ENCODE peak calls at places on chromosome 13, in five cellular contexts. J is B cell; B is CD4-positive, alpha-beta T cell; L is Calu3; C is HFF-Myc. G is an unnamed sample.

GRCh38 chr13:66424417-66424816 is 805.7 kb downstream of the PCDH9 start:
- DNase-seq in J (no peak), B (no peak), L (no peak), C (no peak), G (no peak)

GRCh38 chr13:26656919-26657318 is 99.4 kb downstream of the WASF3 start:
- DNase-seq in J (no peak), B (no peak), L (no peak), C (no peak), G (no peak)

GRCh38 chr13:50942630-50943311 is 33.2 kb downstream of the RNASEH2B start:
- DNase-seq in J (no peak), B (no peak), L (no peak), C (no peak), G (no peak)

GRCh38 chr13:77053192-77053591 is 26.2 kb upstream of the FBXL3 start:
- DNase-seq in J (no peak), B (no peak), L (no peak), C (no peak), G (no peak)

GRCh38 chr13:110915874-110916670 is 1.2 kb upstream of the ANKRD10 start:
- DNase-seq in J (no peak), B (no peak), L (no peak), C (no peak), G (no peak)

GRCh38 chr13:77374786-77375185 is 47.9 kb upstream of the MYCBP2 start:
- DNase-seq in J (no peak), B (no peak), L (no peak), C (no peak), G (no peak)

GRCh38 chr13:84831666-84832657 is 949.7 kb upstream of the SLITRK1 start:
- DNase-seq in J (no peak), B (no peak), L (no peak), C (no peak), G (no peak)

GRCh38 chr13:59873309-59873708 is 290.4 kb downstream of the DIAPH3 start:
- DNase-seq in J (no peak), B (no peak), L (no peak), C (no peak), G (no peak)

GRCh38 chr13:114078501-114079451 is 53.6 kb downstream of the RASA3 start:
- DNase-seq in J (no peak), B (no peak), L (no peak), C (peak; percentile 51), G (no peak)

GRCh38 chr13:32903720-32904119 is 112.5 kb upstream of the KL start:
- DNase-seq in J (no peak), B (no peak), L (no peak), C (no peak), G (no peak)

GRCh38 chr13:114118763-114119123 is 13.7 kb downstream of the RASA3 start:
- DNase-seq in J (no peak), B (no peak), L (peak; percentile 6), C (no peak), G (no peak)

GRCh38 chr13:101529419-101529818 is 76.9 kb downstream of the ITGBL1 start:
- DNase-seq in J (no peak), B (no peak), L (no peak), C (no peak), G (no peak)

GRCh38 chr13:59790626-59791025 is 373.1 kb downstream of the DIAPH3 start:
- DNase-seq in J (no peak), B (no peak), L (no peak), C (no peak), G (no peak)

GRCh38 chr13:58949646-58950045 is 1214.1 kb downstream of the DIAPH3 start:
- DNase-seq in J (no peak), B (no peak), L (no peak), C (no peak), G (no peak)

GRCh38 chr13:81382236-81382635 is 1041.3 kb upstream of the SPRY2 start:
- DNase-seq in J (no peak), B (no peak), L (no peak), C (no peak), G (no peak)

GRCh38 chr13:74586839-74587238 is 452.6 kb upstream of the KLF12 start:
- DNase-seq in J (no peak), B (no peak), L (no peak), C (no peak), G (no peak)

GRCh38 chr13:95235944-95236343 is 65.3 kb downstream of the ABCC4 start:
- DNase-seq in J (no peak), B (no peak), L (no peak), C (no peak), G (no peak)

GRCh38 chr13:51315658-51316057 is 23.8 kb upstream of the SERPINE3 start:
- DNase-seq in J (no peak), B (no peak), L (no peak), C (no peak), G (no peak)

GRCh38 chr13:32587774-32588165 is 1.5 kb downstream of the PDS5B start:
- DNase-seq in J (no peak), B (no peak), L (no peak), C (no peak), G (no peak)

GRCh38 chr13:110278859-110279258 is 28.1 kb downstream of the COL4A1 start:
- DNase-seq in J (no peak), B (no peak), L (no peak), C (no peak), G (no peak)

GRCh38 chr13:41178040-41178439 is 16.3 kb downstream of the KBTBD7 start:
- DNase-seq in J (no peak), B (no peak), L (no peak), C (no peak), G (no peak)

GRCh38 chr13:44108345-44108858 is 228.7 kb downstream of the LACC1 start:
- DNase-seq in J (no peak), B (no peak), L (peak; percentile 46), C (no peak), G (no peak)

GRCh38 chr13:94968040-94968756 is 255.9 kb upstream of the SOX21 start:
- DNase-seq in J (no peak), B (no peak), L (no peak), C (no peak), G (peak; percentile 47)

GRCh38 chr13:101523732-101524131 is 71.3 kb downstream of the ITGBL1 start:
- DNase-seq in J (no peak), B (no peak), L (no peak), C (peak; percentile 37), G (no peak)

GRCh38 chr13:74438911-74439310 is 304.7 kb upstream of the KLF12 start:
- DNase-seq in J (no peak), B (no peak), L (no peak), C (no peak), G (no peak)

GRCh38 chr13:20713751-20714150 is 10.3 kb downstream of the IL17D start:
- DNase-seq in J (no peak), B (no peak), L (no peak), C (no peak), G (no peak)

GRCh38 chr13:24659239-24659638 is 21.0 kb upstream of the ATP12A start:
- DNase-seq in J (no peak), B (no peak), L (no peak), C (no peak), G (no peak)

GRCh38 chr13:58573742-58574141 is 942.2 kb downstream of the PCDH17 start:
- DNase-seq in J (no peak), B (no peak), L (no peak), C (no peak), G (no peak)

GRCh38 chr13:97133955-97134354 is 88.2 kb upstream of the MBNL2 start:
- DNase-seq in J (no peak), B (no peak), L (no peak), C (no peak), G (no peak)

GRCh38 chr13:93861818-93862217 is 617.7 kb downstream of the DCT start:
- DNase-seq in J (no peak), B (no peak), L (no peak), C (no peak), G (no peak)

GRCh38 chr13:52665325-52665724 is 12.7 kb downstream of the SUGT1 start:
- DNase-seq in J (no peak), B (no peak), L (no peak), C (peak; percentile 7), G (no peak)
- TF ChIP-seq CTCF in J (peak; percentile 67), B (peak; percentile 61), L (peak; percentile 8), C (peak; percentile 29), G (peak; percentile 68)

DNA sequence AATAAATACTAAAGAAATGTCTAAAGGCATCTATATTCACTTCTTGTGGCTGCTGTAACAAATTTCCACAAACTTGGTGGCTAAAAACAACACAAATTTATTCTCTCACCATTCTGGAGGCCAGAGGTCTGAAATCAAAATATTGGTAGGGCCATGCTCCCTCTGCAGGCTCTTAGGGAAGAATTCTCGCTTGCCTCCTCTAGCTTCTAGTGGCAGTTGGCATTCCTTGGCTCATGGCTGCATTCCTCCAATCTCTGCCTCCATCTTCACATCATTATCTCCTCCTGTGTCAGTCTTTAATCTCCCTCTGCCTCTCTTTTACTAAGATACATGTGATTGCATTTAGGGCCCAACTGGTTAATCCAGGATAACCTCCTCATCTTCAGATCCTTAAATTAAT is 54.1 kb upstream of the RFXAP start:
- DNase-seq in J (no peak), B (no peak), L (no peak), C (no peak), G (no peak)
- TF ChIP-seq CTCF in J (no peak), B (no peak), L (no peak), C (no peak), G (no peak)

GRCh38 chr13:72221276-72221962 is 354.4 kb upstream of the DACH1 start:
- DNase-seq in J (no peak), B (no peak), L (peak; percentile 20), C (no peak), G (peak; percentile 12)
- TF ChIP-seq CTCF in J (no peak), B (no peak), L (no peak), C (peak; percentile 72), G (peak; percentile 68)

GRCh38 chr13:112614835-112615234 is 26.9 kb upstream of the TUBGCP3 start:
- DNase-seq in J (no peak), B (no peak), L (no peak), C (no peak), G (no peak)

GRCh38 chr13:112615391-112615790 is 27.4 kb upstream of the TUBGCP3 start:
- DNase-seq in J (no peak), B (no peak), L (no peak), C (no peak), G (no peak)

GRCh38 chr13:112618501-112618900 is 30.5 kb upstream of the TUBGCP3 start:
- DNase-seq in J (no peak), B (no peak), L (no peak), C (no peak), G (no peak)

GRCh38 chr13:112617754-112618375 is 29.9 kb upstream of the TUBGCP3 start:
- DNase-seq in J (no peak), B (no peak), L (no peak), C (no peak), G (no peak)

DNA sequence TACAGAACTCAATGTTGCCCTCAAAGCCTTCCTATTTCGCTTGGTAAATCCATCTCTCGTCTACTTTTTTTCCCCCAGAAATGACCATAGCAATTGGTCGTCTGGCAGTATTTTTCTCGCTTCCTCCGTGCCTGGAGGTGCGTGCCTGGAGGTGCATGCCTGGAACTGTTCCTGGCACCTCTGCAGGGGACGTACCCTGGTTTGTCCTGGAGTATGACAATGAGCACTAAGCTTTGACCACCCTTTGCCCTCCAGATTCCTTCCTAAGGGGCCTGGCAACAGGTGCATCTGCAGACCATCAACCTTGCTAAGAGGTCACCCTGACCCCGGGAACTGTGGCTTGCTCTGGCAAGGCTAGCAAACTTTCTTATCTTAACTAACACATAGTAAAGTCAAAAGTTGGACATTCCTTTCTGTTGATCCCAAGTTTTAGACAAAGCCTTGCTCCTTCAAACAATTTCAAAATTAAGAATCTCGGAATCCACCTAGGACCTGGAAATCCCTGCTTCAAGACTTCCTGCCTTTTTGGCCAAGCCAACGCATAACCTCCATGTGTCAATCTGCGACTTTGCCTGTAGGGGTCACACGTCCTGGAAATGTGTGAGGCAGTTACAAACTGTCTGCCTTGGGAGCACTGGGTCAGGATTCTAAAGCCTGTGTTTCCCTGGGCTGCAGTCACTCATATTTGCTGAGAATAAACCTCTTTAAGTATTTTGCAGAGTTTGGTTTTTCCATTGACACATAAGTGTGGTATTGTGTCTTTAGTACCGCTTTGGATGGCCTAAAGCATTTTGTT is 28.8 kb upstream of the TUBGCP3 start:
- DNase-seq in J (no peak), B (no peak), L (peak; percentile 12), C (no peak), G (peak; percentile 28)
- TF ChIP-seq CTCF in J (peak; percentile 65), B (peak; percentile 50), L (no peak), C (peak; percentile 69), G (peak; percentile 67)

G was measured in neural crest cell.